ENCODE peak calls at places on chromosomes 16 and 17, in five cellular contexts. M is tibial nerve, H is cardiac muscle cell, V is kidney epithelial cell, X is neural progenitor cell. Q is an unnamed sample.

GRCh38 chr17:46001390-46002310 is 2.6 kb downstream of the STH start:
- DNase-seq in H (no peak), M (no peak), V (no peak), X (no peak), Q (no peak)

GRCh38 chr17:29115906-29116651 is 64.1 kb downstream of the MYO18A start:
- DNase-seq in H (peak; percentile 38), X (peak; percentile 75), V (no peak), M (no peak), Q (no peak)

GRCh38 chr16:49858200-49859129 is 2.6 kb upstream of the ZNF423 start:
- DNase-seq in V (no peak), H (peak; percentile 70), M (peak; percentile 29), X (peak; percentile 71), Q (no peak)

GRCh38 chr16:24088011-24088410 is 168.1 kb upstream of the CACNG3 start:
- DNase-seq in M (no peak), H (no peak), V (no peak), X (no peak), Q (no peak)

GRCh38 chr16:23975293-23975692 is 139.5 kb downstream of the PRKCB start:
- DNase-seq in V (no peak), X (no peak), H (no peak), M (no peak), Q (no peak)

GRCh38 chr16:68893710-68894705 is 50.7 kb downstream of the TANGO6 start:
- DNase-seq in M (no peak), X (peak; percentile 68), H (peak; percentile 58), V (peak; percentile 7), Q (no peak)

GRCh38 chr17:62595484-62595883 is 32.0 kb upstream of the MRC2 start:
- DNase-seq in X (no peak), M (no peak), H (no peak), V (no peak), Q (no peak)

GRCh38 chr17:16255481-16255901 is 38.5 kb downstream of the PIGL start:
- DNase-seq in M (no peak), V (no peak), H (peak; percentile 84), X (peak; percentile 70), Q (no peak)

GRCh38 chr16:3198334-3199072 is 10.5 kb downstream of the OR1F1 start:
- DNase-seq in X (no peak), H (no peak), M (no peak), V (no peak), Q (no peak)

GRCh38 chr16:8655184-8655717 is 19.2 kb upstream of the ABAT start:
- DNase-seq in H (peak; percentile 27), X (peak; percentile 49), V (no peak), M (no peak), Q (no peak)

GRCh38 chr17:1197379-1197778 is 17.6 kb upstream of the ABR start:
- DNase-seq in X (no peak), V (no peak), H (peak; percentile 91), M (no peak), Q (no peak)

GRCh38 chr17:82952019-82952418 is 112.2 kb upstream of the ZNF750 start:
- DNase-seq in X (no peak), M (no peak), V (no peak), H (no peak), Q (no peak)

GRCh38 chr17:81332949-81333570 is 38.0 kb upstream of the SLC38A10 start:
- DNase-seq in M (no peak), H (no peak), X (no peak), V (no peak), Q (no peak)

GRCh38 chr17:48804936-48805411 is 12.1 kb downstream of the TTLL6 start:
- DNase-seq in M (no peak), X (peak; percentile 80), V (no peak), H (peak; percentile 65), Q (peak; percentile 87)

GRCh38 chr17:40560592-40561293 is 4.5 kb downstream of the CCR7 start:
- DNase-seq in V (peak; percentile 87), M (no peak), X (no peak), H (peak; percentile 77), Q (peak; percentile 70)

GRCh38 chr17:12134587-12134986 is 113.9 kb downstream of the MAP2K4 start:
- DNase-seq in V (no peak), M (no peak), X (no peak), H (no peak), Q (no peak)

GRCh38 chr17:74739227-74739831 is 2.3 kb downstream of the RAB37 start:
- DNase-seq in M (no peak), X (no peak), H (no peak), V (no peak), Q (no peak)

GRCh38 chr16:4239020-4239419 is 2.9 kb downstream of the SRL start:
- DNase-seq in V (no peak), H (no peak), X (no peak), M (no peak), Q (no peak)

GRCh38 chr16:19926449-19927390 is 42.1 kb upstream of the GPRC5B start:
- DNase-seq in V (peak; percentile 42), M (no peak), H (peak; percentile 89), X (no peak), Q (peak; percentile 30)

GRCh38 chr17:2705888-2706795 is 5.4 kb downstream of the CLUH start:
- DNase-seq in X (no peak), M (no peak), H (no peak), V (no peak), Q (no peak)

GRCh38 chr17:2708585-2709172 is 2.9 kb downstream of the CLUH start:
- DNase-seq in V (no peak), H (no peak), M (no peak), X (no peak), Q (no peak)

GRCh38 chr17:2709173-2709661 is 2.3 kb downstream of the CLUH start:
- DNase-seq in M (no peak), H (no peak), V (no peak), X (no peak), Q (no peak)

GRCh38 chr17:2706911-2707510 is 4.6 kb downstream of the CLUH start:
- DNase-seq in M (no peak), H (no peak), V (no peak), X (no peak), Q (no peak)

GRCh38 chr17:2707721-2708584 is 3.6 kb downstream of the CLUH start:
- DNase-seq in V (no peak), H (no peak), M (no peak), X (peak; percentile 72), Q (peak; percentile 84)
- TF ChIP-seq CTCF in V (peak; percentile 58), H (peak; percentile 45), M (peak; percentile 34), X (peak; percentile 66), Q (peak; percentile 38)

DNA sequence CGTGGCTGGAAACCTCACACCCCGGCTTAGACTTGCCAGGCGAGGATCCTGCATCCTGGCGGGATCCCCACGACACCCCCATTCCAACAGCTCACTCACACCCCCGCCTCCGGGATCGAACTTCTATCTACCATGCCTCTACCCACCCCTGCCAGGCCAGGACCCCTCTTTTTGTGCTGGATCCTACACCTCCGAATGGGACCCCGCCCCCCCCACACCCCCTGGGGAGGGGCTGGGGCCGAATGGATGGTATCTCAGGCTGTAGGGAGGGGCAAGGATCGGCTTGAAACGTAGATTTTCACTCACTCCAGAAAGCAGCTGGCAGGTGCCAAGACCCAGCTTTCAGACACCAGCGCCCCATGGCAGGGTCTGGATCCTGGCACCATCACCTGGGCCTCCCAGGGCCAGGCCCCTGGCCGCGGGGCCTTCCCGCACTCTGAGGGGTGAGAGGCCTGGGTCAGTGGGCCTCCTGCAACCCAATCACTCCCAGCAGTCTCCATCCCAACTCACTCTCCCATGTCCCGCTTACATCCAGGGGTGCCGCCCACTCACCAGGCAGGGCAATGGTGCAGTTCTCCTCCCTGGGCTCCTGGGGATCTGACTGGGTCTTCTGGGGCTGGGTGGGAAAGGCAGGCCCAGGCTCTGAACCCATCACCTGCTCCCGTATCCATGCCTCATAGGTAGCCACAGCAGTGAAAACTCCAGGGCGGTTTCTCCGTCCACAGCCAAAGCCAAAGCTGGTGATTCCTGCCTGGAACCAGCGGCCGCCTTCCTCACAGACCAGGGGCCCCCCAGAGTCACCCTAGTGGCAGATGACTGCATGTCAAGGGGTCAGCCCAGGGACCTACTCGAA is 6.6 kb downstream of the PRSS36 start:
- DNase-seq in V (no peak), M (no peak), H (no peak), X (no peak), Q (no peak)
- TF ChIP-seq CTCF in V (no peak), M (no peak), H (no peak), X (peak; percentile 13), Q (no peak)

DNA sequence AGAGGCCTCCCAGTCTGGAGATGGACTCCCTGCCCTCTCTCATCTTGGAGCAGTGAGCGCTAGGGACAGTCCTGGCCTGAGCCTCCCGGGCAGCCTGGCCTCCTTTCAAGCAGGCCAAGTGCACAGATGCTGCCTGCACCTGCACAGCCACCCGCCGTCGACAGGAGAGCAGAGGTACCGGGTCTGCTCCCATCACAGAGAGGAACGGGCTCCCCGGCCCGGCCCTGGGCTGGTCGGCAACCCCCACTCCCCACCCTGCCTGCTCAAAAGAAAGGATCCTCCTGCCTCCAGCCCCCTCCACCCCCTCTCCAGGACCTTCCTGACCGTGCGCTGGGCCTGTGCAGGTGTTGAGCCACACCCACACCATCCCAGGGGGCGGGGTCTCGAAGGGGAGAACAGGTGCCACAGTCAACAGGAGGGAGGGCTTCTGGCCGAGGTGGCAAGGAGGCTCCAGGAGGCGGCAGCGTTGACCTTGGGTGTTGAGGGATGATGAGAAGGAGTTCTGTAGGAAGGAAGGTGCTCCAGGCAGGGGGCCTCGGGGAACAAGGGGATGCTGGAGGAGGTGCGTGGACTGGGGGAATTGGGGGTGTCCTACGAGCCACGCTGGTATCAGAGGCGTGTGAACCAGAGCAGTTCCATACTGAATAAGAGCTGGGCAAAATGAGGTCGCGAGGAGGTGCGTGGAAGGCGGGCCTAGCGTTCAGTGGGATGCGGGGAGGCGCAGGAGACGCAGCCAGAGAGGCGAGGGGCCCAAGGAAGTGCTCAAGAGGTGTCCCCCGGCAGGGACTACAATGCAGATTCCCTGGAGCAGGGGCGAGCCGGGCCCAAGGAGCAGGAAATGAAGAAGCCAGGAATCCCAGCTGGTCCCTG is 967 bp upstream of the CDH15 start:
- DNase-seq in V (no peak), M (no peak), X (no peak), H (no peak), Q (no peak)
- TF ChIP-seq CTCF in V (no peak), M (no peak), X (no peak), H (no peak), Q (no peak)

GRCh38 chr17:50620848-50621247 is 13.8 kb upstream of the ABCC3 start:
- DNase-seq in V (no peak), H (no peak), M (no peak), X (peak; percentile 49), Q (no peak)
- TF ChIP-seq CTCF in V (peak; percentile 25), H (peak; percentile 17), M (no peak), X (peak; percentile 49), Q (no peak)

GRCh38 chr16:74774223-74775139 is at the start of gene FA2H:
- DNase-seq in X (peak; percentile 93), H (peak; percentile 51), M (no peak), V (peak; percentile 21), Q (peak; percentile 87)
- TF ChIP-seq CTCF in X (peak; percentile 58), H (no peak), M (peak; percentile 31), V (no peak), Q (peak; percentile 51)

GRCh38 chr16:88495268-88495772 is 42.2 kb downstream of the ZFPM1 start:
- DNase-seq in X (no peak), V (no peak), H (no peak), M (no peak), Q (no peak)
- TF ChIP-seq CTCF in X (no peak), V (no peak), H (no peak), M (no peak), Q (no peak)

GRCh38 chr16:67431077-67431804 is at the start of gene HSD11B2:
- DNase-seq in M (no peak), V (no peak), X (peak; percentile 91), H (peak; percentile 52), Q (peak; percentile 88)
- TF ChIP-seq CTCF in M (peak; percentile 26), V (no peak), X (peak; percentile 21), H (no peak), Q (no peak)

Q was measured in osteocyte.